ENCODE peak calls at places on chromosomes 5 and 9, in six cellular contexts. O is HepG2, Z is HCT116, W is GM12878, S is H1, F is K562. P is an unnamed sample.

GRCh38 chr5:121870489-121870888 is 18.8 kb downstream of the FTMT start:
- DNase-seq in O (no peak), Z (peak; percentile 4), W (no peak), S (no peak), F (peak; percentile 17), P (no peak)

GRCh38 chr5:56302027-56302426 is 68.9 kb upstream of the ANKRD55 start:
- DNase-seq in O (peak; percentile 17), Z (no peak), W (no peak), S (no peak), F (no peak), P (no peak)

GRCh38 chr9:7358876-7359275 is 440.7 kb downstream of the DMAC1 start:
- DNase-seq in O (no peak), Z (no peak), W (no peak), S (no peak), F (no peak), P (no peak)

GRCh38 chr9:110788871-110789270 is 120.3 kb downstream of the MUSK start:
- DNase-seq in O (no peak), Z (no peak), W (no peak), S (no peak), F (no peak), P (no peak)

GRCh38 chr5:113020461-113021273 is 44.1 kb downstream of the DCP2 start:
- DNase-seq in O (peak; percentile 90), Z (peak; percentile 84), W (no peak), S (no peak), F (no peak), P (no peak)

GRCh38 chr9:36136894-36137391 is 410 bp downstream of the GLIPR2 start:
- DNase-seq in O (no peak), Z (no peak), W (no peak), S (no peak), F (no peak), P (no peak)

GRCh38 chr9:3824062-3824461 is 298.3 kb upstream of the RFX3 start:
- DNase-seq in O (no peak), Z (no peak), W (no peak), S (no peak), F (no peak), P (no peak)

GRCh38 chr5:113212244-113212920 is 222.4 kb downstream of the TSSK1B start:
- DNase-seq in O (no peak), Z (no peak), W (no peak), S (no peak), F (no peak), P (no peak)

GRCh38 chr9:132511191-132511999 is 71.0 kb upstream of the BARHL1 start:
- DNase-seq in O (no peak), Z (no peak), W (no peak), S (no peak), F (no peak), P (no peak)

GRCh38 chr5:181152406-181152805 is 5.0 kb downstream of the OR2V2 start:
- DNase-seq in O (peak; percentile 44), Z (no peak), W (no peak), S (no peak), F (no peak), P (no peak)

GRCh38 chr9:35904966-35905781 is 828 bp upstream of the HRCT1 start:
- DNase-seq in O (no peak), Z (no peak), W (no peak), S (no peak), F (no peak), P (no peak)

GRCh38 chr5:174335682-174336364 is 290.3 kb downstream of the NSG2 start:
- DNase-seq in O (no peak), Z (no peak), W (no peak), S (no peak), F (no peak), P (no peak)

GRCh38 chr9:136782452-136782851 is 8.7 kb upstream of the TMEM141 start:
- DNase-seq in O (no peak), Z (no peak), W (no peak), S (no peak), F (no peak), P (no peak)

GRCh38 chr5:39412995-39413394 is 11.8 kb downstream of the DAB2 start:
- DNase-seq in O (peak; percentile 71), Z (no peak), W (no peak), S (no peak), F (no peak), P (no peak)

GRCh38 chr9:112091805-112092204 is 83.3 kb downstream of the SUSD1 start:
- DNase-seq in O (no peak), Z (no peak), W (no peak), S (no peak), F (no peak), P (peak; percentile 47)

GRCh38 chr9:78239506-78239905 is 3.6 kb downstream of the CEP78 start:
- DNase-seq in O (peak; percentile 62), Z (no peak), W (no peak), S (no peak), F (peak; percentile 3), P (no peak)

GRCh38 chr5:106545325-106545724 is 1125.4 kb downstream of the EFNA5 start:
- DNase-seq in O (no peak), Z (no peak), W (no peak), S (no peak), F (no peak), P (no peak)

GRCh38 chr5:143063175-143063970 is 293.2 kb downstream of the ARHGAP26 start:
- DNase-seq in O (no peak), Z (no peak), W (no peak), S (no peak), F (no peak), P (no peak)

GRCh38 chr9:89304479-89305188 is 6.4 kb upstream of the CKS2 start:
- DNase-seq in O (no peak), Z (no peak), W (no peak), S (no peak), F (no peak), P (no peak)

GRCh38 chr9:96169488-96169887 is 132.5 kb downstream of the HSD17B3 start:
- DNase-seq in O (peak; percentile 24), Z (no peak), W (no peak), S (peak; percentile 51), F (no peak), P (peak; percentile 65)

GRCh38 chr5:150619359-150620230 is 20.9 kb upstream of the SYNPO start:
- DNase-seq in O (no peak), Z (no peak), W (no peak), S (no peak), F (no peak), P (no peak)

GRCh38 chr9:38294561-38294960 is 97.9 kb upstream of the ALDH1B1 start:
- DNase-seq in O (no peak), Z (no peak), W (no peak), S (no peak), F (no peak), P (no peak)

GRCh38 chr9:76203373-76203772 is 190.9 kb downstream of the RFK start:
- DNase-seq in O (no peak), Z (no peak), W (no peak), S (no peak), F (no peak), P (no peak)

DNA sequence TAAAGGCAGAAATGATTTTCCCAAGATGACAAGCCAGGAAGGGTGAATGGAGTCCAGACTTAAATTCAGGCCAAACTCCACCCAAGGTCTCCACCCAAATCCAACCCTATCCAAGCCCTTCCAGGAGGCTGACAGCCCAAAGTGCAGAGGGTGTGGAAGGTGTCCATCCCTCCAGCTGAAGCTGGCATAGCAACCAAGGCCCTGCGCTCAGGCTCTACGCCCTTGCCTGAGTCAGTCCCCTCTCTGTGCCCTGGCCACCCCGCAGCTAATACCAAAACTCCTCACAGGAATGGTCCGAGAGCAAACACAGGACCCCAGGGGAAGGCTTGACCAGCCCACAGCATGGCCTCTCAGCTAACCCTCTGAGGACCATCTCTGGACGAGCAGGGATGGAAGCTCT is 2.1 kb downstream of the SEPTIN8 start:
- DNase-seq in O (no peak), Z (no peak), W (no peak), S (no peak), F (no peak), P (no peak)
- H3K4me1 ChIP-seq in O (peaks cover 68% of the 10 kb centered on the region), Z (peaks cover 24% of the 10 kb centered on the region), W (peaks cover 7% of the 10 kb centered on the region), S (peaks cover 13% of the 10 kb centered on the region), F (peaks cover 42% of the 10 kb centered on the region), P (peaks cover 11% of the 10 kb centered on the region)

GRCh38 chr9:129481424-129481823 is 139.5 kb downstream of the C9orf50 start:
- DNase-seq in O (no peak), Z (no peak), W (no peak), S (no peak), F (no peak), P (no peak)

GRCh38 chr9:129480705-129481104 is 140.2 kb downstream of the C9orf50 start:
- DNase-seq in O (no peak), Z (no peak), W (no peak), S (no peak), F (no peak), P (no peak)

GRCh38 chr9:129478461-129478860 is 142.4 kb downstream of the C9orf50 start:
- DNase-seq in O (no peak), Z (no peak), W (no peak), S (no peak), F (no peak), P (no peak)

GRCh38 chr9:129480227-129480626 is 140.7 kb downstream of the C9orf50 start:
- DNase-seq in O (no peak), Z (no peak), W (no peak), S (no peak), F (peak; percentile 58), P (no peak)

DNA sequence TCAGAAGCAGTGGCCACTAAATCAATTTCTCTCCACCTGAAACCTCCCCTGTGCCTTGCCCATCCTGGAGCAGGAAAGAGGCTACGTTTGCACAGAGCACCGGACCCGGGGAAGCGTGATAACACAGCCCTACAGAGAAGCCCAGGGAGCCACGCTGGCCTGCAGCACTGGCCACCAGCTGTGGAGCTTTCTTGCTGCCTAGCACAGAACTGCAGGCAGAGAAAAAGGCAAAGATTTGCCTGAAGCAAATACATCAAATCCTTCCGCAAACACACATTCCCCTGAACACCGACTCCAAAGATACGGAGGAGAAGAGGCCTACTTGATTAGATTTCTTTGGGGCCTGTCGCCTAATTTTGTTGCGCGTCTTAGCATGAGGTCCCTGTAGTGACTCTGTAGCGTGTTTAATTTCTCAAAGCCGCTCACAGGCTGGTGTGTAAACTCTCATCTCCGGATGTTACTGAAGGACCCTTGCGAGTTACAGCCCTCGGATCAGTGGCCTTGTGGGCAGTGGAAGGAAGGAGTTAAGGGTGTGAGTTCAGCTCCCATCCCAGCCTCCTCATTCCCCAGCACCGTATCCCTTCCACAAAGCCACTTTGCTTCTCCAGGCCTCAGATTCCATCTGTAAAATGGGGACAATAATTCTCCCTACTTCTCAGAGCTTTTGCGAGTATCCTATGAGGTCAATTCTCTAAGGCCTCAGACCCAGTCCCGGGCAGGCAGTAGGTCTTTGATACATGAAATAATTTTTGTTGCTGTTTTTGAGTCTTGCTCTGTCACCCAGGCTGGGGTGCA is 141.5 kb downstream of the C9orf50 start:
- DNase-seq in O (peak; percentile 49), Z (no peak), W (no peak), S (no peak), F (no peak), P (no peak)
- TF ChIP-seq ZNF274 in O (no peak), Z (no peak), W (no peak), S (no peak), F (no peak), P (no peak)

DNA sequence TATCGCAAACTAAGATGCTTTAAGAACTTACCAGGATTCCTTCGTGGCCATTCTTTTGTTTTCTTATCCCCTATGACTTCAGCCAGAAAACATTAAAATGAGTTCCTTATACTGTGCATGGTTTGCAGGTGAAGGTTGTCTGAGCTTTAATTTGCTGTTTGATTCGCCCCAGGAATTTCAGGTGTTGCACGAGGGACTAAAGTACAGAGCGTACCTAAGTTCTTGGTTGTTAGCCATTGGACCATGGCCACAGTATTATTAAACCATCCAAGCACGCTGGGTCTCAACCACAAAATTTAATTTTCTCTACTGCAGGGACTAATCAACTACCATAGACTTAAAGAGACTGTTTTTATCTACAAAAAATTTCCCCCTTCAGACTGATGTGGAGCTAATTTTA is 208.4 kb upstream of the MPDZ start:
- DNase-seq in O (no peak), Z (no peak), W (no peak), S (no peak), F (no peak), P (no peak)
- TF ChIP-seq YY1 in O (no peak), Z (no peak), W (no peak), S (no peak), F (no peak), P (no peak)

GRCh38 chr5:52840286-52841050 is 52.8 kb downstream of the ITGA1 start:
- DNase-seq in O (no peak), Z (no peak), W (no peak), S (no peak), F (no peak), P (no peak)
- H3K4me1 ChIP-seq in O (no peaks in the 10 kb centered on the region), Z (peaks cover 6% of the 10 kb centered on the region), W (no peaks in the 10 kb centered on the region), S (no peaks in the 10 kb centered on the region), F (no peaks in the 10 kb centered on the region), P (no peaks in the 10 kb centered on the region)